ENCODE peak calls at places on chromosomes 6 and 20, in nine cellular contexts. One of them, this sample, is unnamed.

GRCh38 chr6:84804720-84805119 is 40.3 kb upstream of the TBX18 start:
- DNase-seq in fibroblast of lung: peak
- DNase-seq in mammary epithelial cell: peak
- DNase-seq in astrocyte: peak
- DNase-seq in GM23338: no peak
- DNase-seq in HCT116: no peak
- DNase-seq in IMR-90: no peak
- DNase-seq in neuronal stem cell: no peak
- DNase-seq in K562: no peak
- DNase-seq in this sample: no peak

GRCh38 chr6:27375613-27376079 is 12.9 kb upstream of the ZNF391 start:
- DNase-seq in fibroblast of lung: peak
- DNase-seq in mammary epithelial cell: peak
- DNase-seq in astrocyte: no peak
- DNase-seq in GM23338: peak
- DNase-seq in HCT116: no peak
- DNase-seq in IMR-90: no peak
- DNase-seq in neuronal stem cell: no peak
- DNase-seq in K562: peak
- DNase-seq in this sample: peak

GRCh38 chr6:1049900-1050299 is 262.0 kb upstream of the FOXQ1 start:
- DNase-seq in fibroblast of lung: no peak
- DNase-seq in mammary epithelial cell: no peak
- DNase-seq in astrocyte: no peak
- DNase-seq in GM23338: no peak
- DNase-seq in HCT116: no peak
- DNase-seq in IMR-90: no peak
- DNase-seq in neuronal stem cell: no peak
- DNase-seq in K562: no peak
- DNase-seq in this sample: no peak

GRCh38 chr20:48789781-48790544 is 37.8 kb downstream of the PREX1 start:
- DNase-seq in fibroblast of lung: no peak
- DNase-seq in mammary epithelial cell: no peak
- DNase-seq in astrocyte: no peak
- DNase-seq in GM23338: no peak
- DNase-seq in HCT116: no peak
- DNase-seq in IMR-90: no peak
- DNase-seq in neuronal stem cell: no peak
- DNase-seq in K562: no peak
- DNase-seq in this sample: no peak

GRCh38 chr6:107819976-107820551 is 4.0 kb downstream of the SCML4 start:
- DNase-seq in fibroblast of lung: no peak
- DNase-seq in mammary epithelial cell: peak
- DNase-seq in astrocyte: no peak
- DNase-seq in GM23338: peak
- DNase-seq in HCT116: no peak
- DNase-seq in IMR-90: peak
- DNase-seq in neuronal stem cell: peak
- DNase-seq in K562: no peak
- DNase-seq in this sample: peak

GRCh38 chr6:160030103-160030502 is 61.2 kb downstream of the IGF2R start:
- DNase-seq in fibroblast of lung: peak
- DNase-seq in mammary epithelial cell: peak
- DNase-seq in astrocyte: peak
- DNase-seq in GM23338: peak
- DNase-seq in HCT116: no peak
- DNase-seq in IMR-90: peak
- DNase-seq in neuronal stem cell: peak
- DNase-seq in K562: no peak
- DNase-seq in this sample: peak

GRCh38 chr6:104229057-104229456 is 630.7 kb downstream of the HACE1 start:
- DNase-seq in fibroblast of lung: no peak
- DNase-seq in mammary epithelial cell: no peak
- DNase-seq in astrocyte: no peak
- DNase-seq in GM23338: no peak
- DNase-seq in HCT116: no peak
- DNase-seq in IMR-90: no peak
- DNase-seq in neuronal stem cell: no peak
- DNase-seq in K562: no peak
- DNase-seq in this sample: no peak

GRCh38 chr20:59154317-59155013 is 9.2 kb upstream of the ZNF831 start:
- DNase-seq in fibroblast of lung: no peak
- DNase-seq in mammary epithelial cell: no peak
- DNase-seq in astrocyte: no peak
- DNase-seq in GM23338: no peak
- DNase-seq in HCT116: no peak
- DNase-seq in IMR-90: no peak
- DNase-seq in neuronal stem cell: no peak
- DNase-seq in K562: no peak
- DNase-seq in this sample: no peak

GRCh38 chr6:160767019-160767646 is 65.1 kb downstream of the PLG start:
- DNase-seq in fibroblast of lung: peak
- DNase-seq in mammary epithelial cell: peak
- DNase-seq in astrocyte: peak
- DNase-seq in GM23338: peak
- DNase-seq in HCT116: no peak
- DNase-seq in IMR-90: no peak
- DNase-seq in neuronal stem cell: peak
- DNase-seq in K562: peak
- DNase-seq in this sample: peak

GRCh38 chr20:38893485-38894090 is 32.6 kb upstream of the FAM83D start:
- DNase-seq in fibroblast of lung: peak
- DNase-seq in mammary epithelial cell: peak
- DNase-seq in astrocyte: no peak
- DNase-seq in GM23338: peak
- DNase-seq in HCT116: peak
- DNase-seq in IMR-90: peak
- DNase-seq in neuronal stem cell: peak
- DNase-seq in K562: peak
- DNase-seq in this sample: peak

GRCh38 chr6:159533568-159533967 is 159.5 kb downstream of the SOD2 start:
- DNase-seq in fibroblast of lung: peak
- DNase-seq in mammary epithelial cell: no peak
- DNase-seq in astrocyte: peak
- DNase-seq in GM23338: no peak
- DNase-seq in HCT116: no peak
- DNase-seq in IMR-90: peak
- DNase-seq in neuronal stem cell: no peak
- DNase-seq in K562: no peak
- DNase-seq in this sample: no peak

GRCh38 chr6:2841264-2842138 is at the start of gene SERPINB1:
- DNase-seq in fibroblast of lung: peak
- DNase-seq in mammary epithelial cell: peak
- DNase-seq in astrocyte: peak
- DNase-seq in GM23338: peak
- DNase-seq in HCT116: peak
- DNase-seq in IMR-90: peak
- DNase-seq in neuronal stem cell: peak
- DNase-seq in K562: peak
- DNase-seq in this sample: peak

GRCh38 chr6:158813032-158813431 is 6.1 kb downstream of the EZR start:
- DNase-seq in fibroblast of lung: no peak
- DNase-seq in mammary epithelial cell: no peak
- DNase-seq in astrocyte: no peak
- DNase-seq in GM23338: no peak
- DNase-seq in HCT116: no peak
- DNase-seq in IMR-90: no peak
- DNase-seq in neuronal stem cell: no peak
- DNase-seq in K562: no peak
- DNase-seq in this sample: no peak

GRCh38 chr6:110620065-110620464 is 143.7 kb upstream of the SLC22A16 start:
- DNase-seq in fibroblast of lung: no peak
- DNase-seq in mammary epithelial cell: no peak
- DNase-seq in astrocyte: no peak
- DNase-seq in GM23338: no peak
- DNase-seq in HCT116: no peak
- DNase-seq in IMR-90: no peak
- DNase-seq in neuronal stem cell: no peak
- DNase-seq in K562: no peak
- DNase-seq in this sample: no peak

GRCh38 chr6:41278699-41279405 is 7.6 kb downstream of the TREM1 start:
- DNase-seq in fibroblast of lung: peak
- DNase-seq in mammary epithelial cell: peak
- DNase-seq in astrocyte: peak
- DNase-seq in GM23338: peak
- DNase-seq in HCT116: peak
- DNase-seq in IMR-90: peak
- DNase-seq in neuronal stem cell: peak
- DNase-seq in K562: peak
- DNase-seq in this sample: peak

GRCh38 chr6:13262302-13263006 is 65.9 kb downstream of the TBC1D7 start:
- DNase-seq in fibroblast of lung: no peak
- DNase-seq in mammary epithelial cell: no peak
- DNase-seq in astrocyte: no peak
- DNase-seq in GM23338: no peak
- DNase-seq in HCT116: no peak
- DNase-seq in IMR-90: no peak
- DNase-seq in neuronal stem cell: no peak
- DNase-seq in K562: no peak
- DNase-seq in this sample: no peak
- H3K4me2 ChIP-seq in fibroblast of lung: no peak
- H3K4me2 ChIP-seq in mammary epithelial cell: no peak
- H3K4me2 ChIP-seq in astrocyte: no peak
- H3K4me2 ChIP-seq in GM23338: no peak
- H3K4me2 ChIP-seq in HCT116: no peak
- H3K4me2 ChIP-seq in IMR-90: no peak
- H3K4me2 ChIP-seq in neuronal stem cell: no peak
- H3K4me2 ChIP-seq in K562: no peak
- H3K4me2 ChIP-seq in this sample: no peak

GRCh38 chr6:156801712-156802111 is 24.5 kb downstream of the ARID1B start:
- DNase-seq in fibroblast of lung: no peak
- DNase-seq in mammary epithelial cell: no peak
- DNase-seq in astrocyte: no peak
- DNase-seq in GM23338: no peak
- DNase-seq in HCT116: no peak
- DNase-seq in IMR-90: no peak
- DNase-seq in neuronal stem cell: no peak
- DNase-seq in K562: no peak
- DNase-seq in this sample: no peak
- H3K4me2 ChIP-seq in fibroblast of lung: no peak
- H3K4me2 ChIP-seq in mammary epithelial cell: no peak
- H3K4me2 ChIP-seq in astrocyte: no peak
- H3K4me2 ChIP-seq in GM23338: no peak
- H3K4me2 ChIP-seq in HCT116: no peak
- H3K4me2 ChIP-seq in IMR-90: no peak
- H3K4me2 ChIP-seq in neuronal stem cell: no peak
- H3K4me2 ChIP-seq in K562: no peak
- H3K4me2 ChIP-seq in this sample: no peak

DNA sequence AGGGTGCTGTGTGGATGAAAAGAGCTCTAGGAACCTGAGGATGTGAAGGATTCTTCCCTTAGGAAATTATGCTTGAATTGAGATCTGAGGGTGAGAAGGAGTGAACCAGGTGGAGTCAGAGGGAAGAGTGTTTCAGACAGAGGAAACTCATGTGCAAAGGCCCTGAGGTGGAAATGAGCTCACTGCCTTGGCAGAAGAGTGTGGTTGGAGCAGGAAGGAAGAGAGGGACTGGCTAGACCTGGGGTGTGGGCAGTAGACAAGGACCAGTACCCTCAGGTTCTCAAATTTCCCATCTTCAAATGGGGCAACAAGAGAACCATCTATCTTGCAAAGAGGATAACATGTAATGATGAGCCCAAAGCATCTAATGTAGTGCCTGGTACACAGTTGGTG is 24.0 kb upstream of the GTSF1L start:
- DNase-seq in fibroblast of lung: no peak
- DNase-seq in mammary epithelial cell: no peak
- DNase-seq in astrocyte: no peak
- DNase-seq in GM23338: no peak
- DNase-seq in HCT116: no peak
- DNase-seq in IMR-90: no peak
- DNase-seq in neuronal stem cell: no peak
- DNase-seq in K562: no peak
- DNase-seq in this sample: no peak
- H3K4me2 ChIP-seq in fibroblast of lung: no peak
- H3K4me2 ChIP-seq in mammary epithelial cell: no peak
- H3K4me2 ChIP-seq in astrocyte: peak
- H3K4me2 ChIP-seq in GM23338: no peak
- H3K4me2 ChIP-seq in HCT116: no peak
- H3K4me2 ChIP-seq in IMR-90: no peak
- H3K4me2 ChIP-seq in neuronal stem cell: no peak
- H3K4me2 ChIP-seq in K562: no peak
- H3K4me2 ChIP-seq in this sample: no peak

GRCh38 chr6:47062346-47062745 is 20.2 kb upstream of the ADGRF1 start:
- DNase-seq in fibroblast of lung: no peak
- DNase-seq in mammary epithelial cell: no peak
- DNase-seq in astrocyte: no peak
- DNase-seq in GM23338: no peak
- DNase-seq in HCT116: no peak
- DNase-seq in IMR-90: no peak
- DNase-seq in neuronal stem cell: no peak
- DNase-seq in K562: no peak
- DNase-seq in this sample: no peak

GRCh38 chr6:47059216-47059885 is 17.2 kb upstream of the ADGRF1 start:
- DNase-seq in fibroblast of lung: no peak
- DNase-seq in mammary epithelial cell: peak
- DNase-seq in astrocyte: no peak
- DNase-seq in GM23338: no peak
- DNase-seq in HCT116: no peak
- DNase-seq in IMR-90: no peak
- DNase-seq in neuronal stem cell: no peak
- DNase-seq in K562: no peak
- DNase-seq in this sample: no peak

GRCh38 chr6:47061631-47062300 is 19.6 kb upstream of the ADGRF1 start:
- DNase-seq in fibroblast of lung: peak
- DNase-seq in mammary epithelial cell: peak
- DNase-seq in astrocyte: peak
- DNase-seq in GM23338: no peak
- DNase-seq in HCT116: no peak
- DNase-seq in IMR-90: no peak
- DNase-seq in neuronal stem cell: no peak
- DNase-seq in K562: no peak
- DNase-seq in this sample: no peak

GRCh38 chr6:47056832-47057231 is 14.7 kb upstream of the ADGRF1 start:
- DNase-seq in fibroblast of lung: no peak
- DNase-seq in mammary epithelial cell: no peak
- DNase-seq in astrocyte: no peak
- DNase-seq in GM23338: no peak
- DNase-seq in HCT116: no peak
- DNase-seq in IMR-90: no peak
- DNase-seq in neuronal stem cell: no peak
- DNase-seq in K562: no peak
- DNase-seq in this sample: no peak

DNA sequence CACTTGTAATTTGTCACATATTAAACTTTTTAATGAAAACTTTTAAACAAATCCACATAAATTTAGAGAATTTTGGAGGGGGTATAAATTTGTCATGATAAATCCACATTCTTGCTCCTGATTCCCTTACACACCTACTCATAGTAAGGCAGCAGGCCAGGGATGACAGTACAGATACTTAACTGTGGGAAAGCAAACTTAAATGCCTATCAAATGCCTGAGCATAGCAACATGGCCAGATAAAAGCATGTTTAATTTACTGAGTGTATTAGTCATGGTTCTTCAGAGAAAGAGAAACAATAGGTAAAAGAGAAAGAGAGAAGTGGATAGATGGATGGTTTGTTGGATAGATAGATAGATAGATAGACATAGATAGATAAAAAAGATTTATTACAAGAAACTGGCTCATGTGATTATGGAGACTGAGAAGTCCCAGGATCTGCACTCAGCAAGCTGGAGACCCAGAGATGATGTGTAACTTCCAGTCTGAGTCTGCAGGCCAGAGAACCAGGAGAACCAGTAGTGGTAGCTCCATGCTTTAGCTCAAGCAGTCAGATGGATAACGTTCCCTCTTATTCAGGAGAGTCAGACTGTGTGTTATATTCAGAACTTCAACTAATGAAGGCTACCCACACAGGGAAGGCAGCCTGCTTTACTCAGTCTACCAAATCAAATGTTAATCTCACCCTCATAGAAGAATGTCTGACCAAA is 15.9 kb upstream of the ADGRF1 start:
- DNase-seq in fibroblast of lung: peak
- DNase-seq in mammary epithelial cell: peak
- DNase-seq in astrocyte: peak
- DNase-seq in GM23338: no peak
- DNase-seq in HCT116: no peak
- DNase-seq in IMR-90: no peak
- DNase-seq in neuronal stem cell: no peak
- DNase-seq in K562: no peak
- DNase-seq in this sample: no peak
- H3K4me2 ChIP-seq in fibroblast of lung: no peak
- H3K4me2 ChIP-seq in mammary epithelial cell: no peak
- H3K4me2 ChIP-seq in astrocyte: no peak
- H3K4me2 ChIP-seq in GM23338: no peak
- H3K4me2 ChIP-seq in HCT116: no peak
- H3K4me2 ChIP-seq in IMR-90: no peak
- H3K4me2 ChIP-seq in neuronal stem cell: no peak
- H3K4me2 ChIP-seq in K562: no peak
- H3K4me2 ChIP-seq in this sample: no peak

This sample was measured in neural progenitor cell.